ENCODE peak calls at places on chromosomes 2 and 18, in eight cellular contexts. D is astrocyte of the cerebellum, O is astrocyte, J is astrocyte of the spinal cord, N is AG09309, Z is PC-3, C is tibial nerve, H is fibroblast of the aortic adventitia. I is an unnamed sample.

GRCh38 chr2:127650041-127650784 is 4.3 kb downstream of the GPR17 start:
- DNase-seq in Z (no peak), C (no peak), N (no peak), J (no peak), O (no peak), D (no peak), H (no peak), I (no peak)

GRCh38 chr2:160581448-160581847 is 87.8 kb upstream of the RBMS1 start:
- DNase-seq in O (no peak), C (no peak), N (no peak), J (no peak), Z (no peak), H (no peak), D (no peak), I (no peak)

GRCh38 chr2:196268022-196268421 is 96.6 kb upstream of the STK17B start:
- DNase-seq in Z (no peak), N (no peak), C (no peak), D (no peak), J (no peak), O (no peak), H (no peak), I (no peak)

GRCh38 chr2:4674007-4674406 is 970.6 kb downstream of the DCDC2C start:
- DNase-seq in J (no peak), C (no peak), Z (no peak), H (no peak), D (no peak), O (no peak), N (no peak), I (no peak)

GRCh38 chr18:27599202-27599829 is 414.2 kb upstream of the CHST9 start:
- DNase-seq in N (no peak), O (no peak), Z (peak; percentile 68), H (peak; percentile 49), C (no peak), D (peak; percentile 28), J (peak; percentile 41), I (peak; percentile 71)

GRCh38 chr18:70046207-70046606 is 98.5 kb upstream of the CD226 start:
- DNase-seq in Z (no peak), J (no peak), H (peak; percentile 89), C (no peak), D (peak; percentile 12), O (peak; percentile 58), N (peak; percentile 64), I (peak; percentile 45)

GRCh38 chr2:30267161-30267568 is 35.8 kb downstream of the LBH start:
- DNase-seq in N (no peak), D (no peak), J (no peak), H (no peak), C (no peak), O (no peak), Z (no peak), I (no peak)

GRCh38 chr2:216315817-216316603 is 56.3 kb downstream of the MARCHF4 start:
- DNase-seq in N (no peak), Z (peak; percentile 81), O (peak; percentile 72), C (no peak), J (peak; percentile 72), D (no peak), H (peak; percentile 63), I (peak; percentile 81)

GRCh38 chr18:13570856-13571495 is 155.4 kb downstream of the FAM210A start:
- DNase-seq in H (no peak), C (no peak), N (no peak), Z (no peak), J (peak; percentile 42), O (peak; percentile 60), D (no peak), I (no peak)

DNA sequence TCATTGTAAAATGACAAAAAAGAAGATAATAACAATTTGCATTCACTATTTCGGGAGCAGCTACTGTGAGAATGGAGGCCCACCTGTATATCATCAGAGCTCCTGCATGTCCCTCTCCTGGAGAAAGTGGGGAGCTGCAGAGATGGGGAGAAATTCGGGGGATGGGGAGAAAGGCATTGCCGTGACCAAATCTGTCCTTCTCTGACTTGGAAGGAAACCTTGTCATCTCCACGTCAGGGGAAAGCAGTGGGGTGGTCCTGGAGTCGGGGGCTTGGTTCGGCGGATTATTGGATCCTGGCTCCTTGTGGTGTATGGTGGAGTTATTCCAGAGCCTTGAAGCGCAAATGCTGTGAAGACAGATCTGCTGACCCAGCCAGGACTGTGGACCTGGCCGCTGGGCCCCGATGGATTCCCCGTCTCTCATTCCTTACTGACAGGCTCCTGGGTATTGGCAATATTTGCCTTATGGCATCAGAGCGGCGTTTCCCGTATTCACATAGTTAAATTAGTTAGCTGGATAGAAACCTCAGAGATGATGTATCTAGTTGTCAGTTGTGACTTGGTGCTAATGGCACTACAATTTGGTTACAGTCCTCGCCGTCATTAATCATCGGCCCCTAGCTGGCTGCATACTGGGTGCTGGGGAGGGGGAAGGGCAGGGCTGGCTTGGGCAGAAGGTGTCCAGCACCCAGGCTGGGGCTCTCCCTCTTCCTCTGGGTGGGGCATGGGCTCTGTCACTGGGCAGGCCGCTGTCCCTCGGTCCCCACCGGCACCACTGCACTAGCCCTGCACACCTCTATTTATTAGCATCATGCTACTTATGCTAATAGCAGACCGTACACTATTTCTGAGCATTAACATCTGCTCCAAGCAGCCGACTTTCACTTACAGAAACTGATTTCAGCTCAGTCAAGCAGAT is 31.7 kb downstream of the CELF4 start:
- DNase-seq in D (no peak), Z (no peak), J (no peak), C (no peak), H (no peak), N (no peak), O (no peak), I (no peak)
- TF ChIP-seq CTCF in D (peak; percentile 32), Z (no peak), J (peak; percentile 9), C (no peak), H (no peak), N (peak; percentile 14), O (no peak), I (peak; percentile 27)

DNA sequence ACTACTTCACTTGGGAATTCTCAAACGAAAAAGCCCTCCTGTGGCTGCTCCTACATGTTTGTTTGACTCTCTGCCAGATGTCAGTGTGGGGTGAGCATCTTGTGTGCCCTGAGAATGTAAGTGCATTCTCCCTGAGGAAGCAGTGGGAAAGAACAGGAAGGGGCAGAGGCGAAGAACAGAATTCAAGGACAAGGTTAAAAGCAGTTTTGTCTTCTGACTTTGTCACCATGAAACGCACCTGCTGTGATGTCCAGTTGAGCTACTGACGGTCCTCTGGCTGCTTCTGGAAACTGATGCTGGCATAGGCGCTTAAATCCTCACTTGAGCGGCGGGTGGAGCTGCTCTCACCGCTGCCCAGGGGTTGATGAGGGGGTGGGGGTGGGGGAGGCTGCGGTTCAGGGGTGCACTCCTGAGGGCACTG is 4.9 kb downstream of the IRS1 start:
- DNase-seq in O (peak; percentile 66), J (peak; percentile 89), D (peak; percentile 91), N (no peak), H (peak; percentile 77), C (no peak), Z (peak; percentile 55), I (peak; percentile 51)
- H3K4me3 ChIP-seq in O (peak overlapping the region; percentile 61), J (peak overlapping the region; percentile 79), D (peak overlapping the region; percentile 88), N (peak overlapping the region; percentile 85), H (peak overlapping the region; percentile 82), C (peak overlapping the region; percentile 20), Z (peak overlapping the region; percentile 88), I (peak overlapping the region; percentile 72)

GRCh38 chr2:18118703-18119102 is 240.2 kb downstream of the KCNS3 start:
- DNase-seq in J (peak; percentile 26), O (peak; percentile 59), Z (peak; percentile 38), H (peak; percentile 25), D (no peak), C (no peak), N (peak; percentile 41), I (no peak)

GRCh38 chr2:18123211-18123570 is 244.7 kb downstream of the KCNS3 start:
- DNase-seq in O (no peak), Z (no peak), N (no peak), J (no peak), C (no peak), D (no peak), H (no peak), I (no peak)

GRCh38 chr2:18122544-18123210 is 244.2 kb downstream of the KCNS3 start:
- DNase-seq in H (peak; percentile 36), C (no peak), Z (no peak), N (no peak), O (no peak), J (no peak), D (no peak), I (no peak)

GRCh38 chr2:18119883-18120282 is 241.4 kb downstream of the KCNS3 start:
- DNase-seq in H (peak; percentile 27), N (peak; percentile 86), Z (no peak), D (peak; percentile 53), O (peak; percentile 84), J (peak; percentile 71), C (no peak), I (no peak)

GRCh38 chr2:18117592-18117991 is 239.1 kb downstream of the KCNS3 start:
- DNase-seq in O (no peak), C (no peak), D (no peak), H (peak; percentile 44), Z (peak; percentile 56), J (peak; percentile 52), N (peak; percentile 13), I (peak; percentile 70)
- TF ChIP-seq CTCF in O (peak; percentile 60), C (no peak), D (peak; percentile 71), H (peak; percentile 73), Z (peak; percentile 75), J (peak; percentile 85), N (peak; percentile 68), I (peak; percentile 73)

GRCh38 chr18:50969448-50969847 is 1.6 kb downstream of the ELAC1 start:
- DNase-seq in H (no peak), N (no peak), Z (no peak), J (no peak), D (no peak), C (no peak), O (no peak), I (no peak)
- H3K4me3 ChIP-seq in H (peak overlapping the region; percentile 87), N (no peak overlapping the region), Z (peak overlapping the region; percentile 78), J (no peak overlapping the region), D (no peak overlapping the region), C (no peak overlapping the region), O (peak overlapping the region; percentile 69), I (no peak overlapping the region)

DNA sequence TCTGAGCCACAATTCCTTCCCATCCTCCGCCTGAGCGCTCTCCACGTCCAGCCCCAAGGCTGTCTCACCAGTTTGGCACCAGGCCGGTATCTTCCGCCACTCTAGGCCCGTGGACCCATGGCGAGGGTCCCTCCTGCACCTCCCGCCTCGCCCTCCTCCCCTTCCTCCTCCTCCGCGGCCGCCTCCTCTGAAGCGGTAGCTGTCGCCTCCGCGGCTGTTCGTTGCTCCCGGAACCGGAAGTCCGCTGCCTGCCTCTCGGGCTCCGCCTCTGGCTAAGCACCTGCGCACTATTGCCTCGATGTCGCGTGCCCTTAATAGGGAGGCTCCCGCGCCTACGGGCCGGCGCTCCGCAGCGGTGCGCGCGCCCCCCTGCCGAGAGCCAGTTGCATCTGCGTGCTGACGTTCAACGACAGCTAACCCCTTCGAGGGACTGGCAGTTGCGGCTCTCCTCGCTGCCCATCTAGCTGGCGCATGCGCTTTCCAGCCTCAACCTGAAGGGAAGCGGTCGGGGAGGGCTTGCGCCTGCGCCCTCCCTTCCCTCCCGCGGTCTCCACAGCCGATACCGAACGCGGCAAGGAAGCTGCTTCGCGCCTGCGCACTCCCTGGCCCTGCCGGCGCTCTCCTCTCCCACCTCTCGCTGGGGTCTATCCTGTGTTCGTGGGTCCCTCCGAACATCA is at the start of gene MBD1:
- DNase-seq in J (peak; percentile 99), O (peak; percentile 97), C (peak; percentile 91), Z (peak; percentile 84), D (peak; percentile 97), H (peak; percentile 99), N (peak; percentile 94), I (peak; percentile 96)
- TF ChIP-seq CTCF in J (peak; percentile 14), O (no peak), C (peak; percentile 54), Z (no peak), D (peak; percentile 9), H (peak; percentile 29), N (peak; percentile 16), I (peak; percentile 34)